ENCODE peak calls at places on chromosomes 12 and 14, in ten cellular contexts. F is stimulated activated CD4-positive, alpha-beta T cell treated with anti-CD3 and anti-CD28 coated beads, Interleukin-12 subunit alpha, Interleukin-12 subunit beta, amount 100 ng/mL, for 4 hours; X is AG10803; N is activated CD4-positive, alpha-beta T cell treated with anti-CD3 and anti-CD28 coated beads, Interleukin-2, amount 10 ng/mL, durations not matched to agents 7 days and 5 days; G is LHCN-M2; H is NCI-H774; L is HT1080; Y is brain microvascular endothelial cell; K is mucosa of descending colon; C is stimulated activated CD8-positive, alpha-beta memory T cell treated with anti-CD3 and anti-CD28 coated beads, Interleukin-12 subunit alpha, Interleukin-12 subunit beta, amount 100 ng/mL, for 4 hours. M is an unnamed sample.

GRCh38 chr14:76779221-76780057 is 18.2 kb downstream of the VASH1 start:
- DNase-seq in F (no peak), X (no peak), N (no peak), G (no peak), H (no peak), L (no peak), Y (no peak), K (no peak), C (no peak), M (no peak)

GRCh38 chr14:62097072-62097471 is 334.9 kb downstream of the SNAPC1 start:
- DNase-seq in F (no peak), X (no peak), N (no peak), G (no peak), H (no peak), L (no peak), Y (peak), K (no peak), C (no peak), M (no peak)

GRCh38 chr12:27589419-27589818 is 65.4 kb downstream of the PPFIBP1 start:
- DNase-seq in F (no peak), X (no peak), N (no peak), G (no peak), H (no peak), L (no peak), Y (no peak), K (no peak), C (no peak), M (no peak)

GRCh38 chr14:104678346-104678745 is 11.1 kb upstream of the INF2 start:
- DNase-seq in F (no peak), X (peak), N (no peak), G (peak), H (no peak), L (no peak), Y (no peak), K (no peak), C (no peak), M (peak)

GRCh38 chr12:11793896-11794295 is 144.4 kb downstream of the ETV6 start:
- DNase-seq in F (no peak), X (no peak), N (no peak), G (no peak), H (no peak), L (no peak), Y (peak), K (no peak), C (no peak), M (no peak)

GRCh38 chr12:108193922-108194321 is 64.8 kb downstream of the WSCD2 start:
- DNase-seq in F (no peak), X (peak), N (peak), G (peak), H (no peak), L (no peak), Y (peak), K (peak), C (no peak), M (no peak)

GRCh38 chr12:12331896-12332295 is 18.1 kb downstream of the MANSC1 start:
- DNase-seq in F (no peak), X (no peak), N (no peak), G (no peak), H (peak), L (no peak), Y (no peak), K (peak), C (no peak), M (no peak)

GRCh38 chr14:92645841-92646478 is 102.5 kb downstream of the LGMN start:
- DNase-seq in F (no peak), X (peak), N (no peak), G (peak), H (no peak), L (no peak), Y (no peak), K (no peak), C (no peak), M (no peak)

GRCh38 chr14:23951590-23952143 is 1.9 kb upstream of the DHRS4 start:
- DNase-seq in F (no peak), X (no peak), N (no peak), G (no peak), H (no peak), L (no peak), Y (no peak), K (no peak), C (no peak), M (no peak)

GRCh38 chr14:72070458-72070857 is 138.2 kb downstream of the RGS6 start:
- DNase-seq in F (no peak), X (no peak), N (no peak), G (no peak), H (no peak), L (no peak), Y (no peak), K (no peak), C (no peak), M (no peak)

GRCh38 chr12:47821346-47821706 is 1.6 kb upstream of the HDAC7 start:
- DNase-seq in F (no peak), X (peak), N (no peak), G (peak), H (no peak), L (no peak), Y (no peak), K (no peak), C (no peak), M (no peak)

GRCh38 chr14:93903342-93904184 is 23.6 kb upstream of the FAM181A start:
- DNase-seq in F (no peak), X (no peak), N (no peak), G (no peak), H (no peak), L (no peak), Y (no peak), K (no peak), C (no peak), M (no peak)

GRCh38 chr12:75661927-75662326 is 150.5 kb upstream of the KRR1 start:
- DNase-seq in F (no peak), X (no peak), N (no peak), G (peak), H (no peak), L (peak), Y (no peak), K (no peak), C (no peak), M (no peak)

GRCh38 chr12:43241971-43242370 is 310.0 kb downstream of the ADAMTS20 start:
- DNase-seq in F (no peak), X (peak), N (no peak), G (peak), H (no peak), L (no peak), Y (peak), K (no peak), C (no peak), M (no peak)

GRCh38 chr12:59891180-59891579 is 295.4 kb downstream of the SLC16A7 start:
- DNase-seq in F (no peak), X (no peak), N (no peak), G (no peak), H (no peak), L (no peak), Y (no peak), K (no peak), C (no peak), M (no peak)

GRCh38 chr14:55047301-55048053 is 4.0 kb upstream of the MAPK1IP1L start:
- DNase-seq in F (no peak), X (no peak), N (no peak), G (no peak), H (no peak), L (no peak), Y (no peak), K (no peak), C (no peak), M (no peak)

GRCh38 chr12:116361404-116362223 is 84.1 kb upstream of the MED13L start:
- DNase-seq in F (no peak), X (no peak), N (no peak), G (peak), H (peak), L (no peak), Y (no peak), K (no peak), C (no peak), M (peak)

GRCh38 chr14:22650960-22651521 is 6.9 kb upstream of the OR6J1 start:
- DNase-seq in F (no peak), X (peak), N (peak), G (peak), H (no peak), L (peak), Y (peak), K (no peak), C (no peak), M (no peak)

GRCh38 chr12:1920971-1921370 is 2.5 kb upstream of the CACNA2D4 start:
- DNase-seq in F (no peak), X (no peak), N (no peak), G (no peak), H (no peak), L (no peak), Y (no peak), K (no peak), C (no peak), M (no peak)

GRCh38 chr14:68628605-68629310 is 164.1 kb downstream of the ZFP36L1 start:
- DNase-seq in F (peak), X (no peak), N (peak), G (no peak), H (no peak), L (no peak), Y (no peak), K (peak), C (no peak), M (no peak)

GRCh38 chr12:28958553-28959195 is 190.4 kb upstream of the FAR2 start:
- DNase-seq in F (no peak), X (peak), N (no peak), G (no peak), H (no peak), L (peak), Y (peak), K (no peak), C (no peak), M (no peak)

GRCh38 chr14:52259452-52259851 is 8.0 kb upstream of the PTGDR start:
- DNase-seq in F (no peak), X (no peak), N (no peak), G (no peak), H (no peak), L (no peak), Y (no peak), K (no peak), C (no peak), M (no peak)

GRCh38 chr12:116642683-116643082 is 83.5 kb downstream of the MAP1LC3B2 start:
- DNase-seq in F (no peak), X (no peak), N (no peak), G (peak), H (no peak), L (no peak), Y (no peak), K (no peak), C (no peak), M (no peak)

GRCh38 chr12:99879439-99879838 is 105.3 kb downstream of the ANKS1B start:
- DNase-seq in F (no peak), X (no peak), N (no peak), G (no peak), H (no peak), L (no peak), Y (no peak), K (no peak), C (no peak), M (no peak)

GRCh38 chr14:93232159-93232558 is 25.1 kb downstream of the UBR7 start:
- DNase-seq in F (no peak), X (no peak), N (no peak), G (no peak), H (no peak), L (no peak), Y (no peak), K (no peak), C (no peak), M (no peak)

GRCh38 chr14:57060276-57060956 is 208.3 kb downstream of the EXOC5 start:
- DNase-seq in F (peak), X (no peak), N (peak), G (no peak), H (no peak), L (peak), Y (no peak), K (no peak), C (no peak), M (no peak)

GRCh38 chr14:78863143-78863542 is 693.0 kb downstream of the NRXN3 start:
- DNase-seq in F (no peak), X (peak), N (peak), G (peak), H (no peak), L (peak), Y (peak), K (peak), C (no peak), M (no peak)

GRCh38 chr12:132272706-132273105 is 56.7 kb downstream of the GALNT9 start:
- DNase-seq in F (no peak), X (no peak), N (no peak), G (no peak), H (no peak), L (no peak), Y (no peak), K (no peak), C (no peak), M (no peak)

GRCh38 chr14:91858536-91859275 is 8.6 kb downstream of the TC2N start:
- DNase-seq in F (no peak), X (peak), N (no peak), G (peak), H (no peak), L (peak), Y (peak), K (no peak), C (no peak), M (no peak)

GRCh38 chr14:30375280-30375892 is 183.6 kb upstream of the G2E3 start:
- DNase-seq in F (peak), X (peak), N (peak), G (peak), H (no peak), L (peak), Y (peak), K (peak), C (peak), M (peak)

GRCh38 chr12:7681535-7681934 is 14.0 kb downstream of the GDF3 start:
- DNase-seq in F (no peak), X (no peak), N (no peak), G (no peak), H (no peak), L (no peak), Y (no peak), K (no peak), C (no peak), M (no peak)

GRCh38 chr12:90682398-90682797 is 272.6 kb downstream of the CCER1 start:
- DNase-seq in F (no peak), X (peak), N (no peak), G (peak), H (no peak), L (peak), Y (peak), K (no peak), C (no peak), M (no peak)

GRCh38 chr14:101352567-101352966 is 208.7 kb upstream of the DIO3 start:
- DNase-seq in F (no peak), X (no peak), N (no peak), G (no peak), H (no peak), L (no peak), Y (no peak), K (no peak), C (no peak), M (no peak)

GRCh38 chr12:102522768-102523167 is 42.4 kb upstream of the IGF1 start:
- DNase-seq in F (no peak), X (no peak), N (no peak), G (peak), H (no peak), L (no peak), Y (no peak), K (no peak), C (no peak), M (no peak)

GRCh38 chr12:12024958-12025682 is 45.6 kb upstream of the BCL2L14 start:
- DNase-seq in F (peak), X (no peak), N (peak), G (no peak), H (no peak), L (no peak), Y (no peak), K (peak), C (no peak), M (no peak)

GRCh38 chr14:104353921-104354701 is 215.7 kb downstream of the KIF26A start:
- DNase-seq in F (no peak), X (no peak), N (no peak), G (no peak), H (no peak), L (no peak), Y (no peak), K (no peak), C (no peak), M (no peak)

GRCh38 chr12:51217133-51217967 is 512 bp downstream of the POU6F1 start:
- DNase-seq in F (peak), X (no peak), N (peak), G (peak), H (peak), L (no peak), Y (peak), K (peak), C (peak), M (peak)

GRCh38 chr14:75591987-75592575 is 13.7 kb downstream of the FLVCR2 start:
- DNase-seq in F (no peak), X (no peak), N (no peak), G (no peak), H (no peak), L (no peak), Y (no peak), K (no peak), C (no peak), M (no peak)

GRCh38 chr14:32408018-32408417 is 78.9 kb downstream of the AKAP6 start:
- DNase-seq in F (no peak), X (no peak), N (no peak), G (no peak), H (no peak), L (no peak), Y (no peak), K (no peak), C (no peak), M (no peak)

GRCh38 chr12:120286768-120287490 is 4.8 kb downstream of the RNU4-2 start:
- DNase-seq in F (no peak), X (no peak), N (no peak), G (no peak), H (no peak), L (no peak), Y (no peak), K (no peak), C (no peak), M (no peak)

M was measured in NCI-H1436.